ENCODE peak calls at places on chromosomes 11 and 22, in nine cellular contexts. L is mammary epithelial cell, Y is coronary artery, J is IMR-90, G is sigmoid colon, I is transverse colon, D is Peyer's patch, U is SJSA1, B is upper lobe of right lung. Q is an unnamed sample.

GRCh38 chr22:36374603-36375024 is 13.2 kb downstream of the MYH9 start:
- DNase-seq in D (no peak), U (no peak), I (peak; percentile 66), G (no peak), J (peak; percentile 77), L (peak; percentile 97), Y (no peak), B (no peak), Q (no peak)

GRCh38 chr11:19615503-19615902 is 97.1 kb upstream of the NAV2 start:
- DNase-seq in J (no peak), L (no peak), B (no peak), Y (no peak), I (no peak), D (no peak), U (no peak), G (no peak), Q (no peak)

GRCh38 chr11:106409201-106409600 is 331.7 kb downstream of the AASDHPPT start:
- DNase-seq in I (no peak), D (no peak), Y (no peak), L (no peak), U (no peak), B (no peak), G (no peak), J (peak; percentile 34), Q (no peak)

GRCh38 chr11:77729063-77729462 is 91.5 kb downstream of the RSF1 start:
- DNase-seq in I (no peak), U (no peak), J (no peak), D (no peak), G (no peak), B (no peak), Y (no peak), L (no peak), Q (no peak)

GRCh38 chr22:24337894-24338645 is 67.4 kb downstream of the SPECC1L start:
- DNase-seq in L (no peak), Y (no peak), U (no peak), I (no peak), G (no peak), J (no peak), D (no peak), B (no peak), Q (peak; percentile 19)

GRCh38 chr11:63802637-63803414 is 10.4 kb upstream of the SPINDOC start:
- DNase-seq in I (no peak), L (peak; percentile 76), B (no peak), D (no peak), G (no peak), U (no peak), Y (no peak), J (peak; percentile 57), Q (no peak)

GRCh38 chr11:121595717-121596156 is 143.0 kb upstream of the SORL1-AS1 start:
- DNase-seq in L (peak; percentile 96), G (peak; percentile 86), U (peak; percentile 60), J (peak; percentile 100), B (peak; percentile 68), D (no peak), Y (no peak), I (no peak), Q (no peak)

GRCh38 chr22:23984430-23984829 is 4.5 kb downstream of the GSTT2 start:
- DNase-seq in Y (no peak), U (no peak), G (no peak), D (peak; percentile 52), L (peak; percentile 36), I (no peak), B (peak; percentile 42), J (peak; percentile 38), Q (no peak)

GRCh38 chr11:17828311-17828751 is 93.8 kb downstream of the KCNC1 start:
- DNase-seq in Y (no peak), B (no peak), L (no peak), U (no peak), J (peak; percentile 59), I (peak; percentile 19), D (no peak), G (peak; percentile 88), Q (no peak)

GRCh38 chr11:106032861-106033260 is 10.8 kb upstream of the MSANTD4 start:
- DNase-seq in B (no peak), J (no peak), G (no peak), Y (no peak), L (no peak), U (no peak), D (no peak), I (no peak), Q (no peak)

GRCh38 chr11:37770145-37770544 is 1172.1 kb upstream of the RAG2 start:
- DNase-seq in B (no peak), Y (no peak), G (no peak), I (no peak), L (peak; percentile 42), U (no peak), J (peak; percentile 36), D (no peak), Q (no peak)

GRCh38 chr11:67608486-67608885 is 1.8 kb downstream of the NDUFV1 start:
- DNase-seq in G (no peak), U (peak; percentile 52), Y (no peak), I (no peak), D (no peak), L (no peak), B (no peak), J (no peak), Q (no peak)

GRCh38 chr11:133987221-133987620 is 30.5 kb upstream of the IGSF9B start:
- DNase-seq in Y (no peak), L (no peak), U (no peak), I (no peak), D (no peak), J (no peak), B (no peak), G (no peak), Q (no peak)

GRCh38 chr22:18130699-18131429 is 19.1 kb upstream of the USP18 start:
- DNase-seq in L (no peak), G (no peak), Y (no peak), D (no peak), B (peak; percentile 57), U (no peak), J (no peak), I (no peak), Q (no peak)

GRCh38 chr11:36177837-36178236 is 111.4 kb downstream of the COMMD9 start:
- DNase-seq in G (no peak), I (no peak), B (no peak), L (no peak), Y (no peak), D (no peak), J (no peak), U (no peak), Q (no peak)

GRCh38 chr11:119262668-119263351 is 54.1 kb downstream of the MCAM start:
- DNase-seq in B (no peak), L (peak; percentile 31), G (no peak), D (no peak), I (no peak), J (peak; percentile 57), U (no peak), Y (no peak), Q (no peak)

GRCh38 chr11:35420371-35420770 is 1.0 kb upstream of the SLC1A2 start:
- DNase-seq in G (no peak), U (no peak), D (no peak), Y (no peak), J (no peak), I (no peak), L (no peak), B (peak; percentile 69), Q (peak; percentile 69)

GRCh38 chr11:32071811-32072210 is 19.1 kb upstream of the RCN1 start:
- DNase-seq in Y (no peak), L (peak; percentile 46), D (no peak), I (no peak), U (no peak), B (no peak), G (no peak), J (peak; percentile 68), Q (no peak)

DNA sequence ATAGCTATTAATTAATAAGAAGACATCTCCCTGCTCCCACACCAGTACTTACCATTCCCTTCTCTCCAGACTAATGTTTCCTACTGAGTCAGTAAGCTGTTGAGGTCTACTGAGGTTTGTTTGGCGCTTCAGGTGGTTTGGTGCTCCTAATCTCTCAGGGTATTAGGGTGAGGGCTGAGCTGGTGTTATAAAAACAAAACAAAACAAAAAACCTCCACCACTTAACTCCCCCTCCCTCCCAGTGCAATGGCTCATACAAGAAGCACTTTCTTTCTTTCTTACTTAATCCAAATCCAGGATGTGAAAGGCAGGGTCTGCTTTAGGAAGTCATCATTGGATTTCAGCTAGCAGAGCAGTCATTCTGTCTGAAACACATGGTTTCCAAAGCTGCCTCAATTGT is 15.3 kb downstream of the CSTPP1 start:
- DNase-seq in J (peak; percentile 56), I (no peak), L (no peak), U (no peak), B (no peak), G (no peak), Y (no peak), D (no peak), Q (no peak)
- H3K27ac ChIP-seq in J (no peak overlapping the region), I (no peak overlapping the region), L (no peak overlapping the region), U (no peak overlapping the region), B (no peak overlapping the region), G (no peak overlapping the region), Y (no peak overlapping the region), D (no peak overlapping the region), Q (no peak overlapping the region)

GRCh38 chr11:103903621-103904323 is 132.7 kb upstream of the DDI1 start:
- DNase-seq in G (no peak), I (no peak), L (no peak), Y (no peak), B (no peak), D (peak; percentile 29), U (no peak), J (no peak), Q (no peak)
- H3K4me3 ChIP-seq in G (no peak overlapping the region), I (no peak overlapping the region), L (no peak overlapping the region), Y (no peak overlapping the region), B (no peak overlapping the region), D (no peak overlapping the region), U (no peak overlapping the region), J (no peak overlapping the region), Q (no peak overlapping the region)

DNA sequence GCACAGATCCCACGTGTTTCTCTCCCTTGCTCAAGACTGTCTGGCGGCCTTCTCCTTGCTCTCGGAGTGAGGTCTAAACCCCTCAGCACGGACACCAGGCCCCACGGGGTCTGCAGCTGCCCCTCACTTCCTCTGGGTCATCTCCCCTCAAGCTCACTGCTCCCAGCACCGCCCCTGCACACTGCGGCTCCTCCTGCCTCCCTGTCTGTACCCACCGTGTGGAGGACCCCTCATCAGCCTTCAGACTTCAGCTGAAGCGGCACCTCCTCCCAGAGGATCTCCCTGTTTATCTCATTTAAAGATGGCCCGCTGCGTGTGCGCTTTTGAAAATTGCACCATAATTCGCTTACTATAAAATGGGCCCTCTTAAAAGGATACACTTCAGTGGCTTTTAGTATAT is 14.6 kb upstream of the TPCN2 start:
- DNase-seq in G (no peak), L (no peak), U (no peak), J (no peak), D (no peak), B (no peak), Y (no peak), I (no peak), Q (no peak)
- H3K27ac ChIP-seq in G (peak overlapping the region; percentile 8), L (no peak overlapping the region), U (no peak overlapping the region), J (no peak overlapping the region), D (no peak overlapping the region), B (no peak overlapping the region), Y (peak overlapping the region; percentile 42), I (no peak overlapping the region), Q (no peak overlapping the region)

DNA sequence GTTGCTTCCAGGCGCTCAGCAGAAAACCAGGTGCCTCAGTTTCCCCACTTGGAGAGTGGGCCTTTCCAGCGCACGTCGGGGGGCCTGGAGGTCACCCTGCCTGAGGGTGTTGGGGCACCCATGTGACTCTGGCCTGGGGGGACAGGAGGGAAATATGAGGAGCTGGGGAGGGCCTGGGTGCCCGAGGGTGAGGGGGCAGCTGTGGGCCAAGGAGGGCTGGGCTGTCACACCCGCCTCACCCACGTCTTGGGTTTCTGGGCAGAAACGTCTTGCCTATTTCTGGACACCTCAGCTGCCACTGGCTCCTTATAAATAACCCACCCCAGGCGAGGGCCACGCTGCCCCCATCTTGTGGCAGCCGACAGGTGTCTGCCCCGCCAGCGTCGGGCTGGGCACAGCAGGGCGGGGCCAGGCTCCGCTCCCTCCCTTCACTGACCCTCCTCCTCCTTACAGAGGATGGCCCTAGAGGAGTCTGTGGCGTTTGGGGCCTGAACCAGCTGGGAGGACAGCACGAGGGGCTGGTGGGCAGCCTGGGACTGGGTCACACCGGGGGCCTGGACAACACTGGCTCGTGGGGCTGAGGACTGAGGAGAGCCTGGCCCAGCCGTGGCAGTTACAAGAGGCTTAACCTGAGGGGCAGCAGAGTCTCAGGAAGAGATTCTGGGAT is 1.5 kb downstream of the TNNT3 start:
- DNase-seq in L (no peak), B (no peak), D (no peak), Y (no peak), U (no peak), I (no peak), G (no peak), J (no peak), Q (no peak)
- H3K4me3 ChIP-seq in L (no peak overlapping the region), B (no peak overlapping the region), D (no peak overlapping the region), Y (no peak overlapping the region), U (no peak overlapping the region), I (no peak overlapping the region), G (no peak overlapping the region), J (no peak overlapping the region), Q (no peak overlapping the region)

Q was measured in thyroid gland.